ENCODE peak calls at places on chromosomes 6 and 20, in five cellular contexts. J is A673, M is fibroblast of lung, N is neural progenitor cell, Y is GM23338. G is an unnamed sample.

GRCh38 chr6:97293198-97293696 is 10.2 kb upstream of the MMS22L start:
- DNase-seq in J (no peak), M (peak), N (no peak), Y (no peak), G (no peak)

GRCh38 chr6:71079707-71080106 is 122.8 kb upstream of the B3GAT2 start:
- DNase-seq in J (no peak), M (peak), N (no peak), Y (no peak), G (no peak)

GRCh38 chr6:799769-800168 is 106.8 kb upstream of the EXOC2 start:
- DNase-seq in J (no peak), M (no peak), N (no peak), Y (no peak), G (no peak)

GRCh38 chr6:12715437-12715836 is 1.1 kb upstream of the PHACTR1 start:
- DNase-seq in J (no peak), M (no peak), N (no peak), Y (no peak), G (no peak)

GRCh38 chr6:127547215-127547614 is 28.1 kb upstream of the MTCL3 start:
- DNase-seq in J (peak), M (no peak), N (peak), Y (peak), G (peak)

GRCh38 chr6:47552319-47552718 is 74.7 kb downstream of the CD2AP start:
- DNase-seq in J (no peak), M (no peak), N (no peak), Y (no peak), G (no peak)

GRCh38 chr20:52242237-52243230 is 51.0 kb upstream of the ZFP64 start:
- DNase-seq in J (peak), M (peak), N (peak), Y (peak), G (peak)

GRCh38 chr20:37377346-37378081 is 31.6 kb downstream of the SRC start:
- DNase-seq in J (no peak), M (no peak), N (no peak), Y (no peak), G (no peak)

GRCh38 chr20:34069341-34070078 is 42.5 kb downstream of the EIF2S2 start:
- DNase-seq in J (peak), M (peak), N (peak), Y (peak), G (peak)

GRCh38 chr6:44649365-44650025 is 262.0 kb downstream of the CDC5L start:
- DNase-seq in J (no peak), M (peak), N (no peak), Y (no peak), G (no peak)

GRCh38 chr6:79841577-79842381 is 105.6 kb downstream of the ELOVL4 start:
- DNase-seq in J (no peak), M (no peak), N (no peak), Y (peak), G (no peak)

GRCh38 chr6:13420269-13420668 is 67.1 kb downstream of the GFOD1 start:
- DNase-seq in J (no peak), M (no peak), N (no peak), Y (no peak), G (no peak)

GRCh38 chr6:158283304-158284005 is 28.8 kb upstream of the TULP4 start:
- DNase-seq in J (no peak), M (peak), N (peak), Y (peak), G (no peak)

GRCh38 chr6:169799474-169799926 is 48.1 kb downstream of the ERMARD start:
- DNase-seq in J (no peak), M (no peak), N (no peak), Y (no peak), G (no peak)

GRCh38 chr20:24736131-24736843 is 212.8 kb upstream of the CST7 start:
- DNase-seq in J (no peak), M (peak), N (no peak), Y (no peak), G (peak)

GRCh38 chr6:31578058-31578457 is 2.7 kb downstream of the TNF start:
- DNase-seq in J (no peak), M (no peak), N (no peak), Y (no peak), G (no peak)

GRCh38 chr6:4687989-4688947 is 87.9 kb upstream of the CDYL start:
- DNase-seq in J (peak), M (peak), N (no peak), Y (no peak), G (peak)

GRCh38 chr6:39927159-39927558 is 7.1 kb downstream of the MOCS1 start:
- DNase-seq in J (no peak), M (no peak), N (no peak), Y (no peak), G (no peak)

GRCh38 chr6:135853986-135854385 is 2.5 kb downstream of the PDE7B start:
- DNase-seq in J (no peak), M (no peak), N (no peak), Y (no peak), G (no peak)

GRCh38 chr6:97009781-97010492 is 85.4 kb downstream of the KLHL32 start:
- DNase-seq in J (no peak), M (no peak), N (no peak), Y (no peak), G (no peak)

GRCh38 chr6:37897321-37897720 is 77.8 kb downstream of the ZFAND3 start:
- DNase-seq in J (no peak), M (peak), N (no peak), Y (peak), G (no peak)

GRCh38 chr6:159311618-159312017 is 142.4 kb downstream of the FNDC1 start:
- DNase-seq in J (no peak), M (no peak), N (peak), Y (peak), G (no peak)

GRCh38 chr20:34415079-34415478 is 52.0 kb downstream of the ITCH start:
- DNase-seq in J (no peak), M (no peak), N (no peak), Y (no peak), G (no peak)

GRCh38 chr20:40414843-40415615 is 274.0 kb downstream of the MAFB start:
- DNase-seq in J (no peak), M (no peak), N (no peak), Y (no peak), G (no peak)

GRCh38 chr20:5844063-5844681 is 94.0 kb downstream of the SHLD1 start:
- DNase-seq in J (peak), M (peak), N (no peak), Y (no peak), G (no peak)

GRCh38 chr6:53526000-53526399 is 18.9 kb downstream of the GCLC start:
- DNase-seq in J (no peak), M (no peak), N (no peak), Y (peak), G (no peak)

GRCh38 chr20:3749689-3750639 is 17.5 kb downstream of the HSPA12B start:
- DNase-seq in J (peak), M (no peak), N (peak), Y (peak), G (peak)

GRCh38 chr6:5028921-5029320 is 25.1 kb upstream of the RPP40 start:
- DNase-seq in J (no peak), M (no peak), N (peak), Y (no peak), G (no peak)

GRCh38 chr6:169968541-169969270 is 217.3 kb downstream of the ERMARD start:
- DNase-seq in J (no peak), M (no peak), N (no peak), Y (no peak), G (no peak)

GRCh38 chr20:46034039-46034438 is 5.0 kb downstream of the SLC12A5 start:
- DNase-seq in J (no peak), M (no peak), N (no peak), Y (no peak), G (no peak)

GRCh38 chr20:49187330-49188100 is 619 bp downstream of the STAU1 start:
- DNase-seq in J (peak), M (no peak), N (peak), Y (peak), G (peak)

GRCh38 chr6:56004421-56004820 is 129.0 kb upstream of the BMP5 start:
- DNase-seq in J (peak), M (peak), N (no peak), Y (no peak), G (no peak)

DNA sequence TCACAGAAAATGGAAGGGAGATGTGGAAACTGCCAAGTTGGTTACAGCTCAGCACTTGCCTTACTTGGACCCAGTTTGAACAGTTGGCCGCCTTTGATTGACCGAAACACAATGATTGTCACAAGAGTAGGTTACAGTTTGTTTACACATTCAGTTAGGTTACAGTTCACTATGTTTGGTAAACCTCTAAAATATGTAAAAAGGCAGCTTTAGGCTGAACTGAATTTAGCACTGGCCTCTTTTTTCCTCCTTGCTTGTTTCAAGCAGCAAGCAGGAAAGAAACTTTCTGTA is 116.1 kb downstream of the OLIG3 start:
- DNase-seq in J (no peak), M (no peak), N (no peak), Y (no peak), G (no peak)
- TF ChIP-seq EZH2 in J (no peak), M (no peak), N (no peak), Y (no peak), G (no peak)

GRCh38 chr20:63360850-63361497 is at the start of gene CHRNA4:
- DNase-seq in J (peak), M (no peak), N (peak), Y (peak), G (peak)
- H3K4me3 ChIP-seq in J (peak), M (no peak), N (peak), Y (peak), G (no peak)

GRCh38 chr6:75350156-75350555 is 65.6 kb upstream of the TMEM30A start:
- DNase-seq in J (no peak), M (no peak), N (no peak), Y (no peak), G (no peak)

GRCh38 chr6:75347797-75348610 is 63.4 kb upstream of the TMEM30A start:
- DNase-seq in J (no peak), M (peak), N (no peak), Y (no peak), G (peak)

GRCh38 chr6:75350808-75351207 is 66.2 kb upstream of the TMEM30A start:
- DNase-seq in J (no peak), M (no peak), N (no peak), Y (no peak), G (no peak)

GRCh38 chr6:75348882-75349261 is 64.3 kb upstream of the TMEM30A start:
- DNase-seq in J (no peak), M (no peak), N (no peak), Y (no peak), G (no peak)

DNA sequence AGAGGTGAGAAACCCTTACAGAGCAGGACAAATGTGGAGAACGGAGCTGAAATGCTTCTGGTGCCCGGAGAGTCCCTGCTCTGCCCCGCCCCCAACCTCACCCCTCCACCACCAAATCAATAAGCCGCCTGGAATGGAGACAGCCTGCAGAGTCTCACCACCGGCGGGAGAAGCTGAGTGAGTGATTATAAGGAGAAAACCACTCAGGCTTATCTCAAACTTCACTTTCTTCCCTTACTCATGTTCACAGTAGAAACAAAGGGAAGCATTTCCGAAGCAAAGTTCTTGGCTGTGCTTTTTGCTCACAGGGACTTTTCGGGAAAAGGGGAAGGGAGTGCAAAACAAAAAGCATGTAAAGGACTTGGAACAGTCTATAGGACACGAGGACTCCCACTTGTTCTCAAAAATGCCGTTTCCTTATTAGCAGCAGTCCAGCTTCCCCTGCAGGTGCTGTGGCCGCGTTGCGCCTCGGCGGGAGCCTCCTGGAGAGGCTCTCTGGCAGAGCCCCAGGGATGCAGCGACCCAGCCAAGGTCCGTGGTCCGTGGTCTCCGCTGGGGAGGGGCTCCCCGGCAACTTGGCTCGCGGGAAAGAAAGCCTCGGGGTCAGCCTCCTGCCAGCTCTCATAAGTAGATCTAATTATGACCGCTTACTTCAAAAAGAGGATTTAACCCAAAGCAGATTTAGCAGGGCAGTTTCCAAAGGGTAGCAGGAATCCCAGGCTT is 64.8 kb upstream of the TMEM30A start:
- DNase-seq in J (peak), M (peak), N (peak), Y (peak), G (peak)
- TF ChIP-seq EZH2 in J (no peak), M (no peak), N (no peak), Y (no peak), G (no peak)

GRCh38 chr20:38969708-38970107 is 7.6 kb downstream of the DHX35 start:
- DNase-seq in J (no peak), M (no peak), N (no peak), Y (no peak), G (peak)
- H3K4me3 ChIP-seq in J (no peak), M (no peak), N (no peak), Y (no peak), G (no peak)

GRCh38 chr6:32867022-32867477 is 13.1 kb downstream of the PSMB9 start:
- DNase-seq in J (no peak), M (no peak), N (no peak), Y (peak), G (no peak)
- TF ChIP-seq EZH2 in J (no peak), M (no peak), N (no peak), Y (no peak), G (no peak)

DNA sequence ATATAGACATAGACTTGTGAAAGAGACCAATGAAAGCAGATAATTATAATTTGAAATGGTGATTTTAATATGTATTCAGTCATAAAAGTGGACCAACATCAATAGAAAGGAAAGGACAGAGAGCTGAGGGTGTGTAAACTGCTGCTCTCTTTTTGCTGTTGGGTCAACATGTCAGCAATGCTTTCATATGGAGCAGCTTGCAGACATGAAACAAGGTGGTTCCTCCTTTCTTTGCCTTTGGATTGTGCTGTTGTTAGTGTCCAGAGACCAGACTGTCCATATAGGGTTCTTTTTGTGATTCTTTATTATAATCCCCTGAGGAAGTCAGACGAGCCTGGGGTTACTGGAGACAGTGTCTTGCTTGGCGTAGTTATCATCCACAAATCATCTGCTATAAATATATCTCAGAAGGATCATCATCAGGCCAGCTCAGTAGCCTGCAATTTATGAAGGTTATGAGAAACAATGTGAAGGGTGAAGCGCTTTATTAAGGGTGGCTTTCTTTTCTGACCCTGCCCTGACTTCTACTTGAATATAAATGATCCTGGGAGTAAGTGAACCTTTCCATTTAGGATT is 2.4 kb upstream of the ADGRB3 start:
- DNase-seq in J (no peak), M (no peak), N (no peak), Y (no peak), G (no peak)
- H3K4me3 ChIP-seq in J (no peak), M (no peak), N (no peak), Y (no peak), G (no peak)

G was measured in hepatocyte.